ENCODE peak calls at places on chromosomes 2 and 18, in four cellular contexts. O is A549, I is astrocyte, D is endothelial cell of umbilical vein. P is an unnamed sample.
A peak's percentile ranks its signal among the peaks of the same experiment; 100 is the strongest.

GRCh38 chr2:174166261-174166660 is 82.1 kb downstream of the OLA1 start:
- DNase-seq in O (no peak), I (no peak), D (no peak), P (no peak)

GRCh38 chr2:104447831-104448434 is 406.0 kb upstream of the POU3F3 start:
- DNase-seq in O (no peak), I (no peak), D (no peak), P (no peak)

GRCh38 chr2:154836622-154837021 is 138.1 kb downstream of the KCNJ3 start:
- DNase-seq in O (no peak), I (no peak), D (no peak), P (no peak)

GRCh38 chr18:74579704-74580103 is 18.0 kb upstream of the ZNF407 start:
- DNase-seq in O (no peak), I (no peak), D (no peak), P (no peak)

GRCh38 chr2:61671561-61672315 is 133.6 kb upstream of the XPO1 start:
- DNase-seq in O (no peak), I (no peak), D (no peak), P (no peak)

GRCh38 chr2:174522553-174522952 is 35.7 kb upstream of the GPR155 start:
- DNase-seq in O (peak; percentile 29), I (no peak), D (peak; percentile 14), P (no peak)

GRCh38 chr2:237198144-237198900 is 112.6 kb downstream of the COPS8 start:
- DNase-seq in O (no peak), I (peak; percentile 76), D (no peak), P (no peak)

GRCh38 chr2:135066710-135067109 is 14.6 kb downstream of the RAB3GAP1 start:
- DNase-seq in O (no peak), I (peak; percentile 31), D (no peak), P (no peak)

GRCh38 chr18:21134895-21135294 is 23.3 kb upstream of the ROCK1 start:
- DNase-seq in O (peak; percentile 7), I (no peak), D (peak; percentile 50), P (no peak)

GRCh38 chr2:38700881-38701458 is 35.1 kb downstream of the GALM start:
- DNase-seq in O (no peak), I (no peak), D (no peak), P (no peak)

GRCh38 chr18:23545247-23545789 is 41.0 kb downstream of the NPC1 start:
- DNase-seq in O (no peak), I (no peak), D (no peak), P (no peak)

GRCh38 chr2:73642338-73643018 is at the start of gene NAT8:
- DNase-seq in O (no peak), I (no peak), D (peak; percentile 73), P (no peak)

GRCh38 chr2:182242561-182242960 is 184.3 kb downstream of the PDE1A start:
- DNase-seq in O (no peak), I (no peak), D (no peak), P (no peak)

GRCh38 chr18:6406075-6406909 is 8.4 kb downstream of the L3MBTL4 start:
- DNase-seq in O (no peak), I (no peak), D (no peak), P (no peak)

GRCh38 chr2:186503827-186504606 is 18.0 kb downstream of the ZC3H15 start:
- DNase-seq in O (peak; percentile 37), I (peak; percentile 12), D (peak; percentile 53), P (no peak)

GRCh38 chr2:59680863-59681262 is 872.6 kb downstream of the BCL11A start:
- DNase-seq in O (no peak), I (no peak), D (no peak), P (no peak)

GRCh38 chr2:68412127-68412819 is 47.2 kb downstream of the PLEK start:
- DNase-seq in O (no peak), I (no peak), D (no peak), P (no peak)

GRCh38 chr18:56019908-56020307 is 431.9 kb upstream of the TCF4 start:
- DNase-seq in O (no peak), I (no peak), D (peak; percentile 76), P (no peak)

GRCh38 chr18:51430538-51430937 is 233.1 kb upstream of the MEX3C start:
- DNase-seq in O (no peak), I (no peak), D (no peak), P (peak; percentile 67)

GRCh38 chr2:4882421-4882820 is 809.8 kb upstream of the SOX11 start:
- DNase-seq in O (no peak), I (no peak), D (peak; percentile 19), P (no peak)

GRCh38 chr18:32372381-32373061 is 98.2 kb downstream of the GAREM1 start:
- DNase-seq in O (peak; percentile 88), I (no peak), D (no peak), P (peak; percentile 86)

GRCh38 chr2:135709992-135710391 is 31.7 kb upstream of the UBXN4 start:
- DNase-seq in O (peak; percentile 31), I (no peak), D (peak; percentile 60), P (no peak)

GRCh38 chr2:219378167-219378851 is 9.4 kb downstream of the DNPEP start:
- DNase-seq in O (no peak), I (no peak), D (no peak), P (no peak)

GRCh38 chr2:219384083-219384713 is 3.5 kb downstream of the DNPEP start:
- DNase-seq in O (no peak), I (no peak), D (no peak), P (no peak)

GRCh38 chr2:219381448-219381847 is 6.3 kb downstream of the DNPEP start:
- DNase-seq in O (no peak), I (no peak), D (no peak), P (no peak)

GRCh38 chr2:219384872-219385271 is 2.8 kb downstream of the DNPEP start:
- DNase-seq in O (no peak), I (no peak), D (no peak), P (no peak)

GRCh38 chr2:219380926-219381325 is 6.8 kb downstream of the DNPEP start:
- DNase-seq in O (no peak), I (no peak), D (no peak), P (no peak)
- H3K27ac ChIP-seq in O (no peak overlapping the region), I (no peak overlapping the region), D (no peak overlapping the region), P (no peak overlapping the region)

GRCh38 chr2:189577108-189577507 is 3.5 kb downstream of the SLC40A1 start:
- DNase-seq in O (no peak), I (no peak), D (no peak), P (no peak)
- H3K4me1 ChIP-seq in O (peaks cover 61% of the 10 kb centered on the region), I (peaks cover 6% of the 10 kb centered on the region), D (peaks cover 18% of the 10 kb centered on the region), P (no peaks in the 10 kb centered on the region)

GRCh38 chr2:85777441-85777861 is 23.7 kb downstream of the ATOH8 start:
- DNase-seq in O (no peak), I (no peak), D (peak; percentile 41), P (no peak)
- TF ChIP-seq CTCF in O (no peak), I (no peak), D (no peak), P (no peak)

DNA sequence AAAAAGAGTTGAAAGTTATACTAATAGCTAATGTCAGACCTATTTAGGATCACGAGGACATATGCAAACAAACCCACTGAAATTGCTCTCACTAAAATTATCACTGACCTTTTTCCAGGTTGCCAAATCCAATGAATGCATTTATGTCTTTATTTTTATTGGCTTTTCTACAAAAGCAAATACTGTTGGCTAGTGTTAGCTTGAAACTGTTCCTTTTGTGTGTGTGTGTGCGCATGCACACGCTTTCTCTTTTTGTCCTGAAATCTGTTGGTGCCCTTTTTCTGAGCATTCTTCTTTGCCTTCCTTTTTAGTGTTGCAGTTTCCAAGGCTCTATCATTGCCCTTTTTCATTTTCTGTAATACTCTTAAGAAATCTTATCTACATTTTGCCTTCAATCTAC is 1269.2 kb downstream of the LRP1B start:
- DNase-seq in O (no peak), I (no peak), D (no peak), P (no peak)
- H3K27ac ChIP-seq in O (no peak overlapping the region), I (no peak overlapping the region), D (no peak overlapping the region), P (no peak overlapping the region)

GRCh38 chr2:96120991-96121390 is 4.6 kb upstream of the ADRA2B start:
- DNase-seq in O (no peak), I (no peak), D (no peak), P (no peak)

GRCh38 chr2:96122391-96122790 is 6.0 kb upstream of the ADRA2B start:
- DNase-seq in O (no peak), I (no peak), D (no peak), P (no peak)

GRCh38 chr2:96123290-96123689 is 6.9 kb upstream of the ADRA2B start:
- DNase-seq in O (no peak), I (no peak), D (no peak), P (no peak)

GRCh38 chr2:96119981-96120720 is 3.8 kb upstream of the ADRA2B start:
- DNase-seq in O (no peak), I (no peak), D (no peak), P (no peak)

DNA sequence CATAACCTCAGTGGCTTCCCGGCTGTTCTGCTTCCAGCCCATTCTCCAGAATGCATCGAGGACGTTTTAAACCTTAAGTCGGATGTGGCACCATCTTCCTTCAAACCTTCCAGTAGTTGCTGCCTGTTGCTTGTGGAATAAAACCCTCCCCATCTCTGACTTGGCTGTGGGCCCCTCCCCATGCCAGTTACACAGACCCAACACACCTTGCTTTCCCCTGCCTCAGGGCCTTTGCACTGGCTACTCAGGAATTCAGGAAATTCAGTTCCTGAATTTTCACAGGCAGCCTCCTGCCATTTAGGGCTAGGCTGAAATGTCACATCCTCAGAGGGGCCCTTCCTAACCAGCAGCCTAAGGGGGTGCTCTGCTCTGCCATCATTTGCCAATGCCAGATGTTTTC is 5.0 kb upstream of the ADRA2B start:
- DNase-seq in O (no peak), I (no peak), D (no peak), P (no peak)
- H3K4me1 ChIP-seq in O (peaks cover 4% of the 10 kb centered on the region), I (peaks cover 2% of the 10 kb centered on the region), D (no peaks in the 10 kb centered on the region), P (no peaks in the 10 kb centered on the region)